ENCODE peak calls at places on chromosomes 11 and 22, in seven cellular contexts. Q, L, A, J, W, R and I are unnamed samples. For H3K4me1, the result is how much of the 10 kb centered on the place peaks cover.

GRCh38 chr11:111526501-111526900 is 11.9 kb downstream of the HOATZ start:
- DNase-seq in Q (no peak), L (no peak), A (no peak), J (peak), W (no peak), R (no peak), I (no peak)

GRCh38 chr22:38739300-38740055 is 16.3 kb downstream of the SUN2 start:
- DNase-seq in Q (no peak), L (no peak), A (no peak), J (no peak), W (no peak), R (no peak), I (no peak)

GRCh38 chr11:76095891-76096290 is 110.4 kb downstream of the WNT11 start:
- DNase-seq in Q (no peak), L (no peak), A (no peak), J (peak), W (no peak), R (no peak), I (no peak)

GRCh38 chr11:84465040-84465439 is 1162.1 kb downstream of the DLG2 start:
- DNase-seq in Q (no peak), L (no peak), A (no peak), J (no peak), W (no peak), R (no peak), I (no peak)

GRCh38 chr11:120547871-120548681 is 36.5 kb downstream of the GRIK4 start:
- DNase-seq in Q (no peak), L (no peak), A (peak), J (peak), W (no peak), R (peak), I (peak)

GRCh38 chr11:35822815-35823495 is 120.9 kb upstream of the LDLRAD3 start:
- DNase-seq in Q (no peak), L (no peak), A (no peak), J (no peak), W (no peak), R (no peak), I (no peak)

GRCh38 chr11:107576497-107577086 is 11.1 kb upstream of the ALKBH8 start:
- DNase-seq in Q (peak), L (peak), A (no peak), J (no peak), W (no peak), R (no peak), I (no peak)

GRCh38 chr22:37628830-37629229 is 10.6 kb upstream of the SH3BP1 start:
- DNase-seq in Q (no peak), L (no peak), A (no peak), J (no peak), W (no peak), R (no peak), I (no peak)

GRCh38 chr22:19367763-19368367 is 63.7 kb downstream of the HIRA start:
- DNase-seq in Q (no peak), L (no peak), A (no peak), J (no peak), W (no peak), R (no peak), I (no peak)

GRCh38 chr11:69840371-69841169 is 21.4 kb upstream of the FGF3 start:
- DNase-seq in Q (no peak), L (no peak), A (no peak), J (no peak), W (no peak), R (peak), I (no peak)

GRCh38 chr22:44317886-44318637 is 5.3 kb upstream of the SHISAL1 start:
- DNase-seq in Q (no peak), L (no peak), A (no peak), J (no peak), W (no peak), R (no peak), I (no peak)

GRCh38 chr11:78961186-78961782 is 386.6 kb upstream of the NARS2 start:
- DNase-seq in Q (no peak), L (no peak), A (no peak), J (peak), W (no peak), R (peak), I (no peak)

GRCh38 chr11:67648796-67649613 is 1.5 kb downstream of the ACY3 start:
- DNase-seq in Q (no peak), L (no peak), A (no peak), J (no peak), W (no peak), R (no peak), I (no peak)

GRCh38 chr11:109994896-109995295 is 98.3 kb upstream of the ZC3H12C start:
- DNase-seq in Q (no peak), L (no peak), A (no peak), J (peak), W (no peak), R (no peak), I (no peak)

GRCh38 chr11:125525303-125525702 is 29.2 kb upstream of the FEZ1 start:
- DNase-seq in Q (no peak), L (no peak), A (no peak), J (no peak), W (no peak), R (no peak), I (no peak)

GRCh38 chr22:41969110-41969646 is at the start of gene SEPTIN3:
- DNase-seq in Q (no peak), L (no peak), A (no peak), J (no peak), W (no peak), R (no peak), I (no peak)

GRCh38 chr22:46356496-46357185 is 21.1 kb downstream of the TRMU start:
- DNase-seq in Q (no peak), L (no peak), A (no peak), J (no peak), W (no peak), R (no peak), I (no peak)

GRCh38 chr22:17918840-17919239 is 105.5 kb downstream of the MICAL3 start:
- DNase-seq in Q (no peak), L (no peak), A (peak), J (no peak), W (no peak), R (no peak), I (no peak)

GRCh38 chr11:43638717-43639116 is 41.8 kb upstream of the HSD17B12 start:
- DNase-seq in Q (no peak), L (no peak), A (no peak), J (no peak), W (no peak), R (no peak), I (no peak)

GRCh38 chr11:110094298-110095073 is 1.3 kb downstream of the ZC3H12C start:
- DNase-seq in Q (no peak), L (no peak), A (no peak), J (no peak), W (no peak), R (no peak), I (no peak)

GRCh38 chr11:65078151-65078550 is 5.7 kb downstream of the CDCA5 start:
- DNase-seq in Q (peak), L (peak), A (no peak), J (peak), W (peak), R (peak), I (no peak)

GRCh38 chr22:49377306-49377705 is 450.4 kb downstream of the BRD1 start:
- DNase-seq in Q (no peak), L (no peak), A (no peak), J (no peak), W (no peak), R (no peak), I (no peak)

GRCh38 chr11:58671946-58672345 is 49.5 kb downstream of the CNTF start:
- DNase-seq in Q (no peak), L (no peak), A (no peak), J (no peak), W (no peak), R (no peak), I (no peak)

GRCh38 chr11:6225024-6225423 is 9.4 kb downstream of the FHIP1B start:
- DNase-seq in Q (no peak), L (no peak), A (no peak), J (peak), W (no peak), R (no peak), I (no peak)

GRCh38 chr11:117618273-117618672 is 178.7 kb downstream of the DSCAML1 start:
- DNase-seq in Q (no peak), L (no peak), A (no peak), J (no peak), W (no peak), R (no peak), I (no peak)

GRCh38 chr11:13644997-13645667 is 23.3 kb upstream of the FAR1 start:
- DNase-seq in Q (no peak), L (no peak), A (no peak), J (no peak), W (no peak), R (no peak), I (no peak)

GRCh38 chr22:31566484-31566883 is 70.1 kb downstream of the SFI1 start:
- DNase-seq in Q (no peak), L (no peak), A (no peak), J (no peak), W (no peak), R (no peak), I (no peak)

GRCh38 chr22:38080847-38081635 is 2.9 kb downstream of the SLC16A8 start:
- DNase-seq in Q (no peak), L (no peak), A (no peak), J (peak), W (no peak), R (no peak), I (peak)

GRCh38 chr11:119589011-119589410 is 140.0 kb downstream of the NECTIN1 start:
- DNase-seq in Q (no peak), L (no peak), A (no peak), J (no peak), W (no peak), R (no peak), I (no peak)

GRCh38 chr11:59866397-59866796 is at the start of gene TCN1:
- DNase-seq in Q (no peak), L (no peak), A (peak), J (no peak), W (no peak), R (peak), I (no peak)

GRCh38 chr11:8440649-8441048 is 153.4 kb downstream of the STK33 start:
- DNase-seq in Q (no peak), L (no peak), A (no peak), J (no peak), W (no peak), R (no peak), I (no peak)

GRCh38 chr11:134943544-134943943 is 531.5 kb upstream of the B3GAT1 start:
- DNase-seq in Q (no peak), L (no peak), A (no peak), J (no peak), W (no peak), R (no peak), I (no peak)

GRCh38 chr22:22928666-22929380 is 41.2 kb downstream of the IGLL5 start:
- DNase-seq in Q (peak), L (peak), A (no peak), J (peak), W (peak), R (no peak), I (peak)
- H3K4me3 ChIP-seq in Q (no peak), L (no peak), A (no peak), J (no peak), W (no peak), R (no peak), I (no peak)

GRCh38 chr11:61607920-61608599 is 27.2 kb upstream of the SYT7 start:
- DNase-seq in Q (no peak), L (no peak), A (no peak), J (no peak), W (no peak), R (no peak), I (no peak)

GRCh38 chr11:61611309-61611708 is 30.4 kb upstream of the SYT7 start:
- DNase-seq in Q (no peak), L (no peak), A (no peak), J (no peak), W (no peak), R (no peak), I (no peak)

GRCh38 chr11:61609000-61609969 is 28.4 kb upstream of the SYT7 start:
- DNase-seq in Q (no peak), L (no peak), A (no peak), J (no peak), W (no peak), R (no peak), I (no peak)

GRCh38 chr11:61610905-61611304 is 30.0 kb upstream of the SYT7 start:
- DNase-seq in Q (no peak), L (no peak), A (no peak), J (no peak), W (no peak), R (no peak), I (peak)

DNA sequence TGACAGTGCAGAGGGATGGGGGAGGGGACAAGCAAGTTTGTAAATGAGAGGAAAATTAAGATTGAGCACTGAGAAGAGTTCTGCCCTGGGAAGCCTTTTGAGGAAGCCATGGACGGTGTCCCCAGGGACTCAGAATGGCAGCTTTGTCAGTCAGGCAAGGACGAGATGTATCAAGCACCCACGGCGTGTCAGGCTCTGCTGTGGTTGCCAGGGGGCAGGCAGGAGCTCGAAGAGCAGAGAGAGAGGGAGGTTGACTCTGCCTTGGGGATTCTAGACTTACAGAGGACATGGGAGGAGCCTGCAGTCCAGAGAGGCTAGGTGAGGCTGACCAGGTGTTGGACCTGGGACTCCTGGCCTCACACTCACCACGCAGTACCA is 29.1 kb upstream of the SYT7 start:
- DNase-seq in Q (no peak), L (no peak), A (no peak), J (peak), W (no peak), R (no peak), I (no peak)
- H3K27ac ChIP-seq in Q (no peak), L (no peak), A (no peak), J (no peak), W (no peak), R (no peak), I (no peak)

GRCh38 chr11:132054822-132055221 is 684.4 kb downstream of the NTM start:
- DNase-seq in Q (no peak), L (no peak), A (no peak), J (peak), W (no peak), R (no peak), I (no peak)
- H3K4me1 ChIP-seq in Q (under half), L (under half), A (under half), J (under half), W (under half), R (under half), I (under half)

GRCh38 chr22:30541979-30542810 is 4.3 kb downstream of the SEC14L6 start:
- DNase-seq in Q (no peak), L (no peak), A (no peak), J (peak), W (no peak), R (no peak), I (no peak)

GRCh38 chr22:30547188-30547587 is 647 bp upstream of the SEC14L6 start:
- DNase-seq in Q (no peak), L (no peak), A (no peak), J (no peak), W (no peak), R (no peak), I (no peak)

GRCh38 chr22:30539368-30539767 is 7.2 kb downstream of the SEC14L6 start:
- DNase-seq in Q (no peak), L (no peak), A (no peak), J (no peak), W (no peak), R (no peak), I (no peak)

GRCh38 chr22:30546616-30547015 is at the start of gene SEC14L6:
- DNase-seq in Q (no peak), L (no peak), A (no peak), J (no peak), W (no peak), R (no peak), I (no peak)

DNA sequence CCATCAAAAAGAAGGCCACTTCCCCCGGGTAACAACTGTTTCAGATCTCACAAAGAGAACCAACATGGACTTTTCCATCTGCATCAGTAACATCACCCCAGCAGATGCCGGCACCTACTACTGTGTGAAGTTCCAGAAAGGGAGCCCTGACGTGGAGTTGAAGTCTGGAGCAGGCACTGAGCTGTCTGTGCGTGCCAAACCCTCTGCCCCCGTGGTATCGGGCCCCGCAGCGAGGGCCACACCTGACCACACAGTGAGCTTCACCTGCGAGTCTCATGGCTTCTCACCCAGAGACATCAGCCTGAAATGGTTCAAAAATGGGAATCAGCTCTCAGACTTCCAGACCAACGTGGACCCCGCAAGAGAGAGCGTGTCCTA is 3.7 kb downstream of the SEC14L6 start:
- DNase-seq in Q (no peak), L (no peak), A (no peak), J (no peak), W (no peak), R (no peak), I (no peak)
- H3K4me3 ChIP-seq in Q (no peak), L (no peak), A (no peak), J (no peak), W (no peak), R (no peak), I (peak)

GRCh38 chr11:103344886-103345285 is 235.7 kb downstream of the DYNC2H1 start:
- DNase-seq in Q (no peak), L (no peak), A (no peak), J (no peak), W (no peak), R (no peak), I (no peak)
- H3K27ac ChIP-seq in Q (no peak), L (no peak), A (no peak), J (no peak), W (no peak), R (no peak), I (no peak)

DNA sequence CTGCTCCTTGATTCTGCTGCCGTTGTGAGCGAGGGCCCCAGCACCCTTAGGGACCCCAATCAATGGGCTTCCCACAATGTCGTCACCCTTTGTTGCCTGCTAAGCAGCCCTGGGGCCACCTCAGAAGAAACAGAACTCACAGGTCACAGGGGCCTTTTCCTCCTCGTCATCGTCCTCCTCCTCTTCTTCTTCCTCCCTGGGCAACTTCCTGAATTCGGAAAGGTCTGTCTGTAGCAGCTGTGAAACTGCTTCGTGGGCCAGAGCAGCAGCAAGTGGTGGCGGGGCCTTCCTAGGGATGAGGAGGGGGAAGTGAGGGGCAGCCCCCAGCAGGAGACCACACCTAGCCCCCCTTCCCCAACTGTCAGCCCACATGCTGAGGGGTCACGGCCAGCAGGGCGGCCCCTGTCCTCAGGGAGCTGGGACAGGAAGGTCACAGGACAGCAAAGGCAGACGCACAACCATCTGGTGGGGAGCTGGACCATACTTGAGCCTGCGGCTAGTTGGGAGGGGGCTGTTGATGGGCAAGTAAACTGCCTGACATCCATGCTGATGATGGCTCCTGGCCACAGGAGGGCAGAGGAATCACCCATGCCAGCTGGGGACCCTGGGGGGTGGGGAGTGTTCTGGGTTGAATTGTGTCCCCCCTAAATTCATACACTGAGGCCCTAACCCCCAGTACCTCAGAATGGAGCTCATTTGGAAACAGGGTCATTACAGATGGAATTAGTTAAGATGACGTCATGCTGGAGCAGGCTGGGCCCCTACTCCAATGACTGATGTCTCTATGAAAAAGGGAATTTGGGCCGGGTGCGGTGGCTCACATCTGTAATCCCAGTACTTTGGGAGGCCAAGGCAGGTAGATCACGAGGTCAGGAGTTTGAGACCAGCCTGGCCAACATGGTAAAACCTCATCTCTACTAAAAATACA is 13.0 kb downstream of the PPM1F start:
- DNase-seq in Q (no peak), L (no peak), A (no peak), J (no peak), W (no peak), R (no peak), I (no peak)
- H3K4me1 ChIP-seq in Q (under half), L (under half), A (under half), J (under half), W (under half), R (under half), I (half or more)

DNA sequence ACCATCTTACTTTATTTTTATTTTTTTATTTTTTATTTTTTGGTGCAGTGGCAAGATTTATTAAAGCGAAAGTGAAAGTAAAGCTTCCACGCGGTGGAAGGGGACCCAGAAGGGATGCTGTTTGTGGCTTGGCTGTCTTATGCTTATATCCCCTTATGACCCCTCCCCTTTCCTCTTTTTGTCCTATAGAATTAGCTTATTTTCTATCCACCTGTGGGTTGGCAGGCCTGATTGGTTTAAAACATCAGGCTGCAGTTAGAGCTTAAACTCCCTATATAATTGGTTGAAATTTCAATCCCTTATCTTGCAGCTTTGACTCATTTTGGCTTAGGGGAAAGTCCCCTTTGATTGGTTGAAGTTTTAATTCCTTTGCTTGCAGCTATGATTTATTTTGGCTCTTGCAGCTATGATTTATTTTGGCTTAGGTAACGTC is 50.5 kb downstream of the NNMT start:
- DNase-seq in Q (no peak), L (peak), A (no peak), J (no peak), W (no peak), R (no peak), I (no peak)
- H3K4me3 ChIP-seq in Q (no peak), L (no peak), A (no peak), J (no peak), W (peak), R (no peak), I (peak)

GRCh38 chr11:45436966-45437365 is 150.8 kb upstream of the SYT13 start:
- DNase-seq in Q (no peak), L (no peak), A (no peak), J (no peak), W (no peak), R (no peak), I (no peak)
- H3K27ac ChIP-seq in Q (no peak), L (no peak), A (no peak), J (no peak), W (no peak), R (no peak), I (no peak)